ENCODE peak calls at places on chromosome 22, in four cellular contexts. P is HFF-Myc, T is SK-N-SH, C is AG10803. Z is an unnamed sample.

GRCh38 chr22:49724893-49725489 is 102.7 kb downstream of the BRD1 start:
- DNase-seq in P (no peak), T (peak), C (peak), Z (no peak)

GRCh38 chr22:42937164-42937854 is 77.6 kb downstream of the PACSIN2 start:
- DNase-seq in P (peak), T (no peak), C (peak), Z (peak)

GRCh38 chr22:33044059-33044458 is 14.1 kb downstream of the SYN3 start:
- DNase-seq in P (no peak), T (no peak), C (no peak), Z (no peak)

GRCh38 chr22:20549232-20549841 is 41.9 kb downstream of the MED15 start:
- DNase-seq in P (no peak), T (no peak), C (no peak), Z (no peak)

GRCh38 chr22:30881361-30882180 is 87.0 kb downstream of the MORC2 start:
- DNase-seq in P (no peak), T (peak), C (no peak), Z (no peak)

GRCh38 chr22:37485006-37485713 is 1.0 kb downstream of the MFNG start:
- DNase-seq in P (no peak), T (no peak), C (no peak), Z (no peak)

GRCh38 chr22:32202539-32203180 is 2.2 kb downstream of the RFPL2 start:
- DNase-seq in P (peak), T (peak), C (peak), Z (no peak)

GRCh38 chr22:31154975-31155374 is 5.0 kb upstream of the RNF185 start:
- DNase-seq in P (no peak), T (no peak), C (peak), Z (no peak)

GRCh38 chr22:12697441-12697840 is 2830.6 kb upstream of the OR11H1 start:
- DNase-seq in P (no peak), T (no peak), C (no peak), Z (no peak)

GRCh38 chr22:24601217-24602104 is 1.5 kb upstream of the GGT1 start:
- DNase-seq in P (no peak), T (peak), C (no peak), Z (no peak)

GRCh38 chr22:18090286-18090685 is 12.5 kb downstream of the PEX26 start:
- DNase-seq in P (no peak), T (no peak), C (no peak), Z (no peak)

GRCh38 chr22:38302906-38303305 is 14.3 kb downstream of the CSNK1E start:
- DNase-seq in P (no peak), T (no peak), C (no peak), Z (no peak)

GRCh38 chr22:16949561-16949960 is 58.5 kb downstream of the GAB4 start:
- DNase-seq in P (no peak), T (no peak), C (no peak), Z (no peak)

GRCh38 chr22:17130199-17130598 is 9.0 kb upstream of the TMEM121B start:
- DNase-seq in P (peak), T (no peak), C (peak), Z (no peak)

GRCh38 chr22:27879923-27880322 is 39.1 kb downstream of the PITPNB start:
- DNase-seq in P (no peak), T (peak), C (peak), Z (no peak)

GRCh38 chr22:37090920-37091688 is 18.4 kb downstream of the TMPRSS6 start:
- DNase-seq in P (no peak), T (no peak), C (no peak), Z (no peak)

GRCh38 chr22:25623310-25623734 is 58.8 kb downstream of the GRK3 start:
- DNase-seq in P (no peak), T (no peak), C (no peak), Z (no peak)

GRCh38 chr22:33869946-33870345 is 50.3 kb downstream of the LARGE1 start:
- DNase-seq in P (no peak), T (no peak), C (no peak), Z (no peak)

GRCh38 chr22:23210428-23211170 is 30.3 kb downstream of the BCR start:
- DNase-seq in P (no peak), T (no peak), C (no peak), Z (no peak)

GRCh38 chr22:46537946-46538815 is 761 bp upstream of the CELSR1 start:
- DNase-seq in P (no peak), T (peak), C (peak), Z (no peak)

GRCh38 chr22:38298312-38299000 is 18.8 kb downstream of the CSNK1E start:
- DNase-seq in P (no peak), T (peak), C (peak), Z (peak)

GRCh38 chr22:22593250-22593649 is 34.2 kb upstream of the PRAME start:
- DNase-seq in P (no peak), T (no peak), C (no peak), Z (no peak)

GRCh38 chr22:31628969-31629723 is 32.9 kb downstream of the PISD start:
- DNase-seq in P (no peak), T (no peak), C (no peak), Z (no peak)

GRCh38 chr22:26709617-26710390 is 52.4 kb downstream of the MIAT start:
- DNase-seq in P (peak), T (no peak), C (peak), Z (no peak)

GRCh38 chr22:21643533-21644357 is 1.6 kb downstream of the SDF2L1 start:
- DNase-seq in P (no peak), T (no peak), C (no peak), Z (no peak)

GRCh38 chr22:47110817-47111443 is 348.5 kb downstream of the TBC1D22A start:
- DNase-seq in P (no peak), T (no peak), C (peak), Z (no peak)

GRCh38 chr22:19522190-19522880 is 1.9 kb downstream of the CLDN5 start:
- DNase-seq in P (no peak), T (peak), C (no peak), Z (no peak)

GRCh38 chr22:17980013-17980510 is 44.3 kb downstream of the MICAL3 start:
- DNase-seq in P (no peak), T (no peak), C (no peak), Z (no peak)

GRCh38 chr22:46390652-46391301 is 55.3 kb downstream of the TRMU start:
- DNase-seq in P (no peak), T (peak), C (peak), Z (peak)

GRCh38 chr22:50146440-50147228 is 23.9 kb upstream of the PANX2 start:
- DNase-seq in P (no peak), T (peak), C (peak), Z (peak)

GRCh38 chr22:35608088-35608487 is 9.0 kb downstream of the MB start:
- DNase-seq in P (no peak), T (no peak), C (no peak), Z (no peak)

GRCh38 chr22:27377501-27377900 is 424.1 kb downstream of the MN1 start:
- DNase-seq in P (no peak), T (no peak), C (no peak), Z (no peak)

GRCh38 chr22:22030493-22031182 is 48.1 kb upstream of the TOP3B start:
- DNase-seq in P (no peak), T (peak), C (no peak), Z (no peak)

GRCh38 chr22:42745118-42745517 is 24.4 kb upstream of the A4GALT start:
- DNase-seq in P (no peak), T (no peak), C (peak), Z (no peak)

GRCh38 chr22:19483481-19484244 is 3.9 kb downstream of the CDC45 start:
- DNase-seq in P (no peak), T (no peak), C (peak), Z (peak)

GRCh38 chr22:38770257-38770949 is 14.6 kb upstream of the SUN2 start:
- DNase-seq in P (no peak), T (no peak), C (no peak), Z (no peak)

GRCh38 chr22:37484115-37485005 is 1.8 kb downstream of the MFNG start:
- DNase-seq in P (no peak), T (no peak), C (no peak), Z (no peak)

GRCh38 chr22:40485813-40486610 is 115.6 kb downstream of the SGSM3 start:
- DNase-seq in P (no peak), T (no peak), C (peak), Z (no peak)

GRCh38 chr22:27747396-27748256 is 53.9 kb downstream of the MN1 start:
- DNase-seq in P (no peak), T (no peak), C (peak), Z (no peak)

GRCh38 chr22:42901790-42902508 is 44.9 kb upstream of the ARFGAP3 start:
- DNase-seq in P (no peak), T (no peak), C (no peak), Z (no peak)

DNA sequence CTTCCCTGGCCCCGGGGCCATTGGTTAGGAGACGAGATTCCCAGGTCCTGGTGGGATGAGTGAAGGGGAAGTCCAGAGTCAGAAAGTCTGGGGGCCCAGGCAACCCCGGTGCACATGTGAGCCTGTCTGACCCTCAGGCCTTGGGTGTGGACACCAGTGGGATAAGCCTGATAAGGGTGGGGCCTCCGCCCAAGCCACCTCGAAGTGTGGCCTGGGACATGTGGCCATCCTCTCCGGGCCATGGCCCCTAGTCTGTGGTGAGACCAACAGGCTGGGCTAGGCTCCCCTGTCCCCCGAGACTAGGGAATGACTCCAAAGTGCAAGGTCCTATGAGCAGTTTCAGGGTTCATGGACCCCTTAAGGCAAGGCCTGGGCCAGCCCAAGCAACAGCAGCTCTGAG is 6.3 kb downstream of the CABP7 start:
- DNase-seq in P (no peak), T (peak), C (no peak), Z (no peak)
- TF ChIP-seq CTCF in P (no peak), T (no peak), C (no peak), Z (no peak)

GRCh38 chr22:41695211-41695610 is 4.1 kb upstream of the MEI1 start:
- DNase-seq in P (no peak), T (no peak), C (peak), Z (no peak)

GRCh38 chr22:41700105-41700358 is 729 bp downstream of the MEI1 start:
- DNase-seq in P (no peak), T (no peak), C (no peak), Z (no peak)

GRCh38 chr22:41699264-41700104 is at the start of gene MEI1:
- DNase-seq in P (peak), T (no peak), C (peak), Z (no peak)

GRCh38 chr22:41696714-41697113 is 2.6 kb upstream of the MEI1 start:
- DNase-seq in P (no peak), T (no peak), C (no peak), Z (no peak)

DNA sequence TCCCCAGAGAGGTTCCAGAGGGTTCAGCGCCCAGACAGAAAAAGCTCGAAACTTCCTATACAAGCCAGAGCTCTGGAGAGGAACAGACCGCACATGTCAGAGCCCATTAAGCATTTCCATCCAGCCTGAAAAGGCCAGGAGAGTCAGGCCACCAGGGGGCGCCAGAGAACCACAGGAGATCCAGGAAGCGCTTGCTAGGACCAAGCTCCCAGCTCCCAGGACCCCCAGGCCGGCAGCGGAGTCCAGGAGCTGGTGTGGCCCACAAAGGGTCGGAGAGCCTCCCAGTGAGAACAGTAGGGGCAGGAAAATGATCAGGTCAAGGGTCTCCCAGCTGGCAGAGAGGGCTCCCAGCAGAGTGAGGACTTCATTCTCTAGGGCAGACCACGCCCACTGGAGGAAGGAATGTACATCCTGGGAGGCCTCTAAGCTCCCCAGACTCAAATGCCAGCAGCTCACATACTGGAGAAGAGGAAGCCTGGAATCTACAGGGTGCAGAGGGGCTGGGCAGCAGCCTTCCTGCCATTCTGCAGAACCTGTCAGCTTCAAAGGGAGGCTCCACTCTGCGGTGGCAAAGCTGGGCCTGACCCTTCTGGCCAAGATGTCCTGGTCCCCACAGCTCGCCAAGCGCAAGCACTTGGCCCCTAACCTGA is 2.1 kb upstream of the MEI1 start:
- DNase-seq in P (peak), T (peak), C (peak), Z (peak)
- H3K4me3 ChIP-seq in P (no peak), T (no peak), C (peak), Z (peak)

GRCh38 chr22:48574776-48575566 is 1252.7 kb downstream of the BRD1 start:
- DNase-seq in P (no peak), T (peak), C (peak), Z (no peak)
- TF ChIP-seq CTCF in P (peak), T (no peak), C (peak), Z (peak)

GRCh38 chr22:45262931-45263789 is 21.6 kb upstream of the UPK3A start:
- DNase-seq in P (no peak), T (no peak), C (peak), Z (no peak)

GRCh38 chr22:45262195-45262930 is 21.7 kb upstream of the KIAA0930 start:
- DNase-seq in P (no peak), T (no peak), C (no peak), Z (no peak)

GRCh38 chr22:45265546-45265945 is 19.2 kb upstream of the UPK3A start:
- DNase-seq in P (no peak), T (no peak), C (no peak), Z (no peak)

GRCh38 chr22:45261407-45262088 is 20.9 kb upstream of the KIAA0930 start:
- DNase-seq in P (no peak), T (no peak), C (no peak), Z (no peak)

GRCh38 chr22:45263790-45264269 is 20.9 kb upstream of the UPK3A start:
- DNase-seq in P (peak), T (peak), C (peak), Z (peak)
- H3K4me3 ChIP-seq in P (no peak), T (no peak), C (no peak), Z (no peak)

Z was measured in AG09309.